ENCODE peak calls at places on chromosomes 13 and 19, in seven cellular contexts. One of them, this sample, is unnamed. For H3K4me1, the result is how much of the 10 kb centered on the place peaks cover.

GRCh38 chr13:99363949-99364348 is 56.8 kb upstream of the GPR183 start:
- DNase-seq in heart left ventricle: no peak
- DNase-seq in IMR-90: no peak
- DNase-seq in PC-3: no peak
- DNase-seq in body of pancreas: no peak
- DNase-seq in neuronal stem cell: no peak
- DNase-seq in CD8-positive, alpha-beta T cell: no peak
- DNase-seq in this sample: no peak

GRCh38 chr19:3293560-3293959 is 69.1 kb downstream of the CELF5 start:
- DNase-seq in heart left ventricle: no peak
- DNase-seq in IMR-90: no peak
- DNase-seq in PC-3: no peak
- DNase-seq in body of pancreas: no peak
- DNase-seq in neuronal stem cell: no peak
- DNase-seq in CD8-positive, alpha-beta T cell: no peak
- DNase-seq in this sample: no peak

GRCh38 chr13:40130871-40131636 is 475.6 kb downstream of the COG6 start:
- DNase-seq in heart left ventricle: no peak
- DNase-seq in IMR-90: no peak
- DNase-seq in PC-3: peak
- DNase-seq in body of pancreas: no peak
- DNase-seq in neuronal stem cell: no peak
- DNase-seq in CD8-positive, alpha-beta T cell: no peak
- DNase-seq in this sample: no peak

GRCh38 chr13:85377783-85378182 is 421.4 kb downstream of the SLITRK6 start:
- DNase-seq in heart left ventricle: no peak
- DNase-seq in IMR-90: no peak
- DNase-seq in PC-3: peak
- DNase-seq in body of pancreas: no peak
- DNase-seq in neuronal stem cell: no peak
- DNase-seq in CD8-positive, alpha-beta T cell: no peak
- DNase-seq in this sample: no peak

GRCh38 chr19:12841094-12841493 is 2.8 kb downstream of the MAST1 start:
- DNase-seq in heart left ventricle: no peak
- DNase-seq in IMR-90: peak
- DNase-seq in PC-3: no peak
- DNase-seq in body of pancreas: peak
- DNase-seq in neuronal stem cell: peak
- DNase-seq in CD8-positive, alpha-beta T cell: no peak
- DNase-seq in this sample: no peak

GRCh38 chr19:10848208-10848843 is at the start of gene C19orf38:
- DNase-seq in heart left ventricle: no peak
- DNase-seq in IMR-90: no peak
- DNase-seq in PC-3: no peak
- DNase-seq in body of pancreas: no peak
- DNase-seq in neuronal stem cell: no peak
- DNase-seq in CD8-positive, alpha-beta T cell: no peak
- DNase-seq in this sample: no peak

GRCh38 chr19:13100031-13100588 is 2.5 kb downstream of the LYL1 start:
- DNase-seq in heart left ventricle: no peak
- DNase-seq in IMR-90: no peak
- DNase-seq in PC-3: no peak
- DNase-seq in body of pancreas: no peak
- DNase-seq in neuronal stem cell: no peak
- DNase-seq in CD8-positive, alpha-beta T cell: peak
- DNase-seq in this sample: peak

GRCh38 chr13:50589139-50589538 is 254.4 kb downstream of the DLEU7 start:
- DNase-seq in heart left ventricle: no peak
- DNase-seq in IMR-90: peak
- DNase-seq in PC-3: peak
- DNase-seq in body of pancreas: no peak
- DNase-seq in neuronal stem cell: no peak
- DNase-seq in CD8-positive, alpha-beta T cell: no peak
- DNase-seq in this sample: no peak

GRCh38 chr13:92804346-92804745 is 422.3 kb upstream of the GPC6 start:
- DNase-seq in heart left ventricle: no peak
- DNase-seq in IMR-90: peak
- DNase-seq in PC-3: peak
- DNase-seq in body of pancreas: no peak
- DNase-seq in neuronal stem cell: no peak
- DNase-seq in CD8-positive, alpha-beta T cell: no peak
- DNase-seq in this sample: no peak

GRCh38 chr19:1854542-1855039 is 6.3 kb upstream of the REXO1 start:
- DNase-seq in heart left ventricle: peak
- DNase-seq in IMR-90: no peak
- DNase-seq in PC-3: no peak
- DNase-seq in body of pancreas: no peak
- DNase-seq in neuronal stem cell: no peak
- DNase-seq in CD8-positive, alpha-beta T cell: no peak
- DNase-seq in this sample: peak

GRCh38 chr19:1852729-1853128 is 4.4 kb upstream of the REXO1 start:
- DNase-seq in heart left ventricle: no peak
- DNase-seq in IMR-90: no peak
- DNase-seq in PC-3: no peak
- DNase-seq in body of pancreas: no peak
- DNase-seq in neuronal stem cell: no peak
- DNase-seq in CD8-positive, alpha-beta T cell: no peak
- DNase-seq in this sample: no peak

GRCh38 chr19:1852294-1852646 is 4.0 kb upstream of the REXO1 start:
- DNase-seq in heart left ventricle: no peak
- DNase-seq in IMR-90: no peak
- DNase-seq in PC-3: no peak
- DNase-seq in body of pancreas: no peak
- DNase-seq in neuronal stem cell: no peak
- DNase-seq in CD8-positive, alpha-beta T cell: peak
- DNase-seq in this sample: no peak

GRCh38 chr19:1854032-1854541 is 5.8 kb upstream of the REXO1 start:
- DNase-seq in heart left ventricle: no peak
- DNase-seq in IMR-90: no peak
- DNase-seq in PC-3: no peak
- DNase-seq in body of pancreas: no peak
- DNase-seq in neuronal stem cell: no peak
- DNase-seq in CD8-positive, alpha-beta T cell: no peak
- DNase-seq in this sample: no peak

GRCh38 chr19:1853295-1854031 is 5.2 kb upstream of the REXO1 start:
- DNase-seq in heart left ventricle: peak
- DNase-seq in IMR-90: peak
- DNase-seq in PC-3: peak
- DNase-seq in body of pancreas: peak
- DNase-seq in neuronal stem cell: no peak
- DNase-seq in CD8-positive, alpha-beta T cell: peak
- DNase-seq in this sample: peak
- H3K4me1 ChIP-seq in heart left ventricle: under half
- H3K4me1 ChIP-seq in IMR-90: under half
- H3K4me1 ChIP-seq in PC-3: under half
- H3K4me1 ChIP-seq in body of pancreas: half or more
- H3K4me1 ChIP-seq in neuronal stem cell: under half
- H3K4me1 ChIP-seq in CD8-positive, alpha-beta T cell: half or more
- H3K4me1 ChIP-seq in this sample: under half

DNA sequence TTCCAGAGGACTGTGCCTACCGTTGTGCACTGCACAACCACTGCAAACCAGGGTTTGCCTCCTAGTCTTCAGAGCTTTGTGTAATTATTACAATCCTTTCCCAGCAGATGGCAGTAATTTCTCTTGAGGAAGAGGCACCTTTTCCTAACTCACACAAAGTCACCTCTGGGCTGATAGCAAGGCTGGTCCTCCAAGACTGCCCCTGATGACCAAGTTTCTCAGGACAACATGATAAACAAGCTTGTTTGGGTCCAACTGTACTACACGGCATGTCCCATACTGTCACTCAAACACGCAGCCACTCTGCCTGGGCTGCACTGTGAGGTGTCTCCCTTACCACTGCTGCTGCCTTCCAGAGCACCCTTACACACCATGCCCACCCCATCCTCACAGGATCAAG is 39.3 kb downstream of the RFXAP start:
- DNase-seq in heart left ventricle: no peak
- DNase-seq in IMR-90: peak
- DNase-seq in PC-3: peak
- DNase-seq in body of pancreas: no peak
- DNase-seq in neuronal stem cell: no peak
- DNase-seq in CD8-positive, alpha-beta T cell: no peak
- DNase-seq in this sample: no peak
- H3K4me3 ChIP-seq in heart left ventricle: no peak
- H3K4me3 ChIP-seq in IMR-90: no peak
- H3K4me3 ChIP-seq in PC-3: no peak
- H3K4me3 ChIP-seq in body of pancreas: no peak
- H3K4me3 ChIP-seq in neuronal stem cell: no peak
- H3K4me3 ChIP-seq in CD8-positive, alpha-beta T cell: no peak
- H3K4me3 ChIP-seq in this sample: no peak

GRCh38 chr19:2035590-2035991 is 15.5 kb downstream of the MKNK2 start:
- DNase-seq in heart left ventricle: no peak
- DNase-seq in IMR-90: no peak
- DNase-seq in PC-3: no peak
- DNase-seq in body of pancreas: no peak
- DNase-seq in neuronal stem cell: no peak
- DNase-seq in CD8-positive, alpha-beta T cell: no peak
- DNase-seq in this sample: no peak

GRCh38 chr19:2034729-2035589 is 16.1 kb downstream of the MKNK2 start:
- DNase-seq in heart left ventricle: no peak
- DNase-seq in IMR-90: peak
- DNase-seq in PC-3: peak
- DNase-seq in body of pancreas: peak
- DNase-seq in neuronal stem cell: no peak
- DNase-seq in CD8-positive, alpha-beta T cell: peak
- DNase-seq in this sample: peak

GRCh38 chr19:2033825-2034159 is 17.3 kb downstream of the MKNK2 start:
- DNase-seq in heart left ventricle: no peak
- DNase-seq in IMR-90: no peak
- DNase-seq in PC-3: no peak
- DNase-seq in body of pancreas: no peak
- DNase-seq in neuronal stem cell: no peak
- DNase-seq in CD8-positive, alpha-beta T cell: no peak
- DNase-seq in this sample: no peak

GRCh38 chr19:2033115-2033824 is 17.8 kb upstream of the BTBD2 start:
- DNase-seq in heart left ventricle: no peak
- DNase-seq in IMR-90: no peak
- DNase-seq in PC-3: no peak
- DNase-seq in body of pancreas: no peak
- DNase-seq in neuronal stem cell: no peak
- DNase-seq in CD8-positive, alpha-beta T cell: no peak
- DNase-seq in this sample: no peak

GRCh38 chr19:2032296-2032941 is 16.9 kb upstream of the BTBD2 start:
- DNase-seq in heart left ventricle: peak
- DNase-seq in IMR-90: peak
- DNase-seq in PC-3: peak
- DNase-seq in body of pancreas: peak
- DNase-seq in neuronal stem cell: no peak
- DNase-seq in CD8-positive, alpha-beta T cell: peak
- DNase-seq in this sample: no peak
- H3K4me1 ChIP-seq in heart left ventricle: under half
- H3K4me1 ChIP-seq in IMR-90: under half
- H3K4me1 ChIP-seq in PC-3: under half
- H3K4me1 ChIP-seq in body of pancreas: under half
- H3K4me1 ChIP-seq in neuronal stem cell: under half
- H3K4me1 ChIP-seq in CD8-positive, alpha-beta T cell: under half
- H3K4me1 ChIP-seq in this sample: under half

DNA sequence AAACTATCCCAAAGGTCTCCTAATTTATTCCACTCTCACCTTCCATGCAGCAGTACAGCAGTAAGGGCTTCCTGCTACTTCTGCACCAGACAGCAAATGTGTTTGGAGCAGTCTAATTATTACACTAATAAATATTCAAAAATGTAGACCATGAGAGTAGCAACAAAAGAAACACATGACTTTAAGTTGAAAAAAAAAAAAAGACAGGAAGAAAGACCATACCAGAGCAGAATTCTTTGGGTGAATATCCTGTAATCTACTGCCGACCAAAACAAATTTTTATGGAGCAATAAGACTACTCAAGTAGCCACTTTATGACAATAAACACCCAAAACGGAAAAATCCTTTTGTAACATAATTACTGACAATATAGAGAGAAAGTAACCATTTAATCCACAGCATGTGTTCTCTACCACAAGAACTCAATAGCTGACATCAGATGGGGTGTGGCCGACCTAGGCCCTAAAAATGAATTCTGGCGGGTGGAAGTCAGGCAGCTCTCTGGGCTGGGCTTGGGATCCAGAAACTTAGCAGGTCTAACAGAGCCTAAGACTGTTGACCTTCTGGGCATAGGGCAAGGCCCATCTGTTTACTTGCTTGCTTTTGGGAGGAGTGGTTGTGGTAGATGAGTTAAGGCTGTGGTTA is 4.6 kb downstream of the KLF12 start:
- DNase-seq in heart left ventricle: peak
- DNase-seq in IMR-90: no peak
- DNase-seq in PC-3: peak
- DNase-seq in body of pancreas: no peak
- DNase-seq in neuronal stem cell: no peak
- DNase-seq in CD8-positive, alpha-beta T cell: peak
- DNase-seq in this sample: no peak
- H3K4me3 ChIP-seq in heart left ventricle: no peak
- H3K4me3 ChIP-seq in IMR-90: no peak
- H3K4me3 ChIP-seq in PC-3: peak
- H3K4me3 ChIP-seq in body of pancreas: no peak
- H3K4me3 ChIP-seq in neuronal stem cell: no peak
- H3K4me3 ChIP-seq in CD8-positive, alpha-beta T cell: no peak
- H3K4me3 ChIP-seq in this sample: peak

DNA sequence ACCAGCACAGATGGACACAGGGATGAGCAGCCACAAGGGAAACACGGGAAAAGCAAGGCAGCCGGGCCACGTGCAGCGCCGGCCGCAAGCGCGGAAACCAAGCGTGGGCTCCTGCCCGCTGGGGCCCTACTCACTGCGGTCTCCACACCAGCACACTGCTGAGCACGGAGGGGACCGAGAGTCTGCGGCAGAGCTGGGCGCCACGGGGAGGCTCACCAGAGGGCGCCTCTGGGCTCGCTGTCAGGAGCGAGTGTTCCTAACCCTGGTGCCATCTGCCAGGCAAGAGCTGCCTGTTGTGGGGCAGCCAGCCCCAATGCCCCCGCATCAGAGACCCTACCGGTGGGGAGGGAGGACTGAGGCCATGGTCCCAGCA is 26.5 kb downstream of the MPND start:
- DNase-seq in heart left ventricle: no peak
- DNase-seq in IMR-90: peak
- DNase-seq in PC-3: no peak
- DNase-seq in body of pancreas: peak
- DNase-seq in neuronal stem cell: no peak
- DNase-seq in CD8-positive, alpha-beta T cell: peak
- DNase-seq in this sample: peak
- H3K4me1 ChIP-seq in heart left ventricle: half or more
- H3K4me1 ChIP-seq in IMR-90: under half
- H3K4me1 ChIP-seq in PC-3: under half
- H3K4me1 ChIP-seq in body of pancreas: half or more
- H3K4me1 ChIP-seq in neuronal stem cell: under half
- H3K4me1 ChIP-seq in CD8-positive, alpha-beta T cell: under half
- H3K4me1 ChIP-seq in this sample: under half

DNA sequence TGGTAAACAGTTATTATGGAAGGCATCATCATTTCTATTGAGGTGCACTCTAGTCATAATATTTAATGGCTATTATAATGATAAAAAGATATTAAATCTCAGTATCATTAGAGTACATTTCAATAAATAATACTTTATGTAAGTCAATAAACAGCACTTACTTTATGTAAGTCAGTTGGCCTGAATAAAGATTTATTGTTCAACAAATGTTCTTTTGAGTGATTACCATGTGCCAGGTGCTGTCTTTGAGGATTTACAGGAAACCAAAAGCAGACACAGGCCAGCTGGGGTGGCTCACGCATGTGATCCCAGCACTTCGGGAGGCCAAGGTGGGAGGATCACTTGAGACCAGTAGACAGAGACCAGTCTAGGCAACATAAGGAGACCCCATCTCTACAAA is 5.0 kb upstream of the NKG7 start:
- DNase-seq in heart left ventricle: no peak
- DNase-seq in IMR-90: no peak
- DNase-seq in PC-3: no peak
- DNase-seq in body of pancreas: no peak
- DNase-seq in neuronal stem cell: no peak
- DNase-seq in CD8-positive, alpha-beta T cell: no peak
- DNase-seq in this sample: no peak
- H3K4me3 ChIP-seq in heart left ventricle: no peak
- H3K4me3 ChIP-seq in IMR-90: no peak
- H3K4me3 ChIP-seq in PC-3: no peak
- H3K4me3 ChIP-seq in body of pancreas: no peak
- H3K4me3 ChIP-seq in neuronal stem cell: no peak
- H3K4me3 ChIP-seq in CD8-positive, alpha-beta T cell: no peak
- H3K4me3 ChIP-seq in this sample: no peak